ENCODE peak calls at places on chromosomes 16 and 17, in seven cellular contexts. D is left ventricle myocardium inferior; Z is CD8-positive, alpha-beta T cell; O is adrenal gland; G is OCI-LY7; X is WERI-Rb-1; B is A673. V is an unnamed sample.

GRCh38 chr16:49856741-49857330 is 924 bp upstream of the ZNF423 start:
- DNase-seq in Z (no peak), D (peak; percentile 81), G (peak; percentile 20), O (peak; percentile 79), B (peak; percentile 93), X (peak; percentile 85), V (peak; percentile 90)

GRCh38 chr17:65057520-65058075 is 1.1 kb upstream of the GNA13 start:
- DNase-seq in Z (no peak), O (peak; percentile 52), D (peak; percentile 38), G (no peak), B (no peak), X (no peak), V (no peak)

GRCh38 chr17:75785016-75785769 is 587 bp downstream of the UNK start:
- DNase-seq in B (peak; percentile 93), Z (peak; percentile 82), X (peak; percentile 96), D (peak; percentile 90), G (peak; percentile 96), O (peak; percentile 92), V (peak; percentile 89)

GRCh38 chr16:1459967-1460366 is 14.9 kb downstream of the CLCN7 start:
- DNase-seq in O (no peak), X (no peak), G (no peak), D (no peak), B (no peak), Z (no peak), V (no peak)

GRCh38 chr17:73324711-73325526 is 13.1 kb upstream of the CDC42EP4 start:
- DNase-seq in Z (no peak), G (no peak), X (no peak), B (no peak), D (no peak), O (no peak), V (no peak)

GRCh38 chr17:37797206-37797605 is 52.3 kb upstream of the HNF1B start:
- DNase-seq in G (no peak), Z (no peak), X (no peak), O (no peak), D (no peak), B (no peak), V (no peak)

GRCh38 chr16:67163903-67164558 is 514 bp upstream of the HSF4 start:
- DNase-seq in X (no peak), D (no peak), G (no peak), B (no peak), O (peak; percentile 51), Z (no peak), V (peak; percentile 39)

GRCh38 chr17:79452706-79453105 is 158.1 kb downstream of the RBFOX3 start:
- DNase-seq in O (no peak), Z (no peak), X (no peak), D (no peak), B (no peak), G (no peak), V (no peak)

GRCh38 chr17:40121886-40122465 is at the start of gene MSL1:
- DNase-seq in G (peak; percentile 80), X (peak; percentile 94), D (peak; percentile 93), Z (peak; percentile 69), O (peak; percentile 90), B (peak; percentile 71), V (peak; percentile 89)

GRCh38 chr16:27311897-27312303 is 1.9 kb upstream of the IL4R start:
- DNase-seq in O (no peak), B (no peak), G (no peak), X (no peak), Z (no peak), D (no peak), V (no peak)

GRCh38 chr17:42522263-42522790 is 13.7 kb upstream of the NAGLU start:
- DNase-seq in G (no peak), X (no peak), B (no peak), O (peak; percentile 49), D (peak; percentile 16), Z (no peak), V (no peak)

GRCh38 chr16:62870554-62870953 is 834.3 kb upstream of the CDH8 start:
- DNase-seq in O (no peak), D (no peak), Z (no peak), X (no peak), B (no peak), G (no peak), V (no peak)

GRCh38 chr17:45143767-45144198 is 4.5 kb upstream of the HEXIM1 start:
- DNase-seq in X (no peak), Z (no peak), B (peak; percentile 68), O (peak; percentile 91), D (peak; percentile 92), G (no peak), V (no peak)

GRCh38 chr17:50198026-50198669 is 3.3 kb downstream of the COL1A1 start:
- DNase-seq in B (peak; percentile 82), D (no peak), Z (peak; percentile 31), G (peak; percentile 60), X (peak; percentile 80), O (peak; percentile 69), V (peak; percentile 77)

GRCh38 chr17:7922499-7923289 is 6.6 kb upstream of the RNF227 start:
- DNase-seq in O (peak; percentile 87), B (peak; percentile 35), Z (peak; percentile 65), G (no peak), X (no peak), D (peak; percentile 90), V (peak; percentile 69)

GRCh38 chr17:46818319-46818928 is at the start of gene WNT3:
- DNase-seq in X (no peak), Z (no peak), B (peak; percentile 26), G (peak; percentile 63), D (no peak), O (no peak), V (peak; percentile 72)

GRCh38 chr17:42365136-42365535 is 23.1 kb downstream of the STAT3 start:
- DNase-seq in B (no peak), G (no peak), X (no peak), D (no peak), O (peak; percentile 75), Z (no peak), V (no peak)

GRCh38 chr16:77660311-77660710 is 62.0 kb upstream of the NUDT7 start:
- DNase-seq in B (peak; percentile 55), X (peak; percentile 14), O (no peak), G (no peak), D (no peak), Z (no peak), V (no peak)

GRCh38 chr16:49528035-49528434 is 154.4 kb downstream of the C16orf78 start:
- DNase-seq in G (no peak), B (peak; percentile 35), O (no peak), Z (no peak), D (no peak), X (no peak), V (peak; percentile 84)

GRCh38 chr16:67459858-67460144 is 21.2 kb downstream of the ATP6V0D1 start:
- DNase-seq in G (no peak), X (no peak), B (no peak), O (no peak), D (peak; percentile 51), Z (no peak), V (no peak)

GRCh38 chr16:85945424-85945751 is 46.4 kb downstream of the IRF8 start:
- DNase-seq in X (no peak), B (no peak), Z (no peak), O (no peak), D (no peak), G (no peak), V (no peak)

GRCh38 chr16:85946680-85947510 is 47.9 kb downstream of the IRF8 start:
- DNase-seq in G (no peak), B (no peak), D (no peak), X (no peak), Z (no peak), O (no peak), V (no peak)

GRCh38 chr16:85941863-85942644 is 43.1 kb downstream of the IRF8 start:
- DNase-seq in B (no peak), G (no peak), D (no peak), X (no peak), O (no peak), Z (no peak), V (no peak)

GRCh38 chr16:85943702-85944101 is 44.7 kb downstream of the IRF8 start:
- DNase-seq in B (no peak), D (no peak), Z (no peak), G (no peak), O (no peak), X (no peak), V (no peak)

DNA sequence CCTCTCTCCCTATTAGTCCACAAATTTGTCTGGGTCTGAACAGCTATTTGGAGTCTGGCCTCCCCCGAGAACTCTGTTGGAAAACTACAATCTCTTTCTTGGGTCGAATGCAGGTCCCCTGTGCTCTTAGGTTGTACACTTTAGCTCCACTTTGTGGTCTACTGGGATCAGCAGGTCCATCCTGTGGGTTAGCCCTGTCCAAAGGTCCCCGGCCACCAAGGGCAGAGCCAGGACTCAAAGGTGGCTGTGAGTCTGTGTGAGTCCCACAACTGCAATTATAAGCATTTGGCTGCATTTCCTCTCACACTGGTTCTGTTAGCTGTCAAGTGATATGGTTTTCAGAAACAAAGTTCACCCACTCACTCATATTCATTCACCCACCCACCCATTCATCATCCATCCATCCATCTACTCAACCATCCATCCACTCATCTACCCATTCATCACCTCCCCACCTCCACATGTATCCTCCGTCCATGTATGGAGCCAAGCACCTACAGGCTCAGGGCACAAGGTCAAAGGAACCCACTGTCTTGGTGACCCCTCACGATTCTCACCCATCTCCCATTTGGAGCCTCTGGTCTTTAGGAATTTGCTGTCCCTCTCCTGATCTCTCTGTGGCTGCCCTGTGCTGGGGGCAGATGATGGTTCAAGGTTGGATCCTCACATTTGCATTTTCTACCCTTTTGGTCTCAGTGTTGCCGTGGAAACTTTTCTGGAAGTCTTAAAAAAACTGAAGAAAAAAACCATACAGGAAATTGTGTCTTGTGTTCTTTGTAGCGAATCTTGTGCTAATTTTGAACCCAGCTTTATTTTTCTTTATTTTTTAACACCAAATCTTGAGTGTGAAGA is 45.8 kb downstream of the IRF8 start:
- DNase-seq in G (peak; percentile 37), X (no peak), O (no peak), B (no peak), Z (no peak), D (no peak), V (no peak)
- H3K4me3 ChIP-seq in G (peak overlapping the region; percentile 28), X (no peak overlapping the region), O (no peak overlapping the region), B (no peak overlapping the region), Z (no peak overlapping the region), D (no peak overlapping the region), V (no peak overlapping the region)

GRCh38 chr16:20178297-20178696 is 104.6 kb upstream of the GPR139 start:
- DNase-seq in X (no peak), Z (no peak), D (no peak), G (no peak), O (no peak), B (no peak), V (no peak)
- H3K36me3 ChIP-seq in X (no peaks in the 10 kb centered on the region), Z (no peaks in the 10 kb centered on the region), D (no peaks in the 10 kb centered on the region), G (no peaks in the 10 kb centered on the region), O (no peaks in the 10 kb centered on the region), B (no peaks in the 10 kb centered on the region), V (no peaks in the 10 kb centered on the region)

DNA sequence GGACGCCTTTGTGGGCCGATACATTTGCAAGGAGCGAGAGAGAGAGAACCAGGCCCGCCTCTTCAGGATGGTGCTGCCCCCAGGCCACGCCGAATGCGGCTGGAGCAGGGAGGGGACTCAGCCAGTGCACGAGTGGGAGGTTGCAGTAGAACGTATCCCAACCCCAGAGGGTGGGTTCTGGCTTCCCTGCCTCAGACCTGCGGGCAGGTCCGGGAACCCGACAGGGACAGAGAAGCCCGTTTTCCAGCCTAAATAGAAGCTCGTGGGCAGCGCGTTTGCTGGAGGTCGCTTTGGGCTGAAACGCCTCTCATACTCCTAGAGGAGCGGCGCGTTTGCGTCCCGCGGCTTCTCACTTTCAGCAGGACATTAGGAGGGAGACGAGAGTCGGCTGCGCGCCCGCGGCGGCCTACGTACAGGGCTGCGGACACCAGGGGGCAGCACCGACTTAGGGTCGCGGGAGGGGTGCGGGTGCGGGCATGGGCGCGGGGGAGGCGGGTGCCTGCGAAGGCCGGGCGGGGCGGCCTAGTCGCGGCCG is 11.0 kb downstream of the TBX2 start:
- DNase-seq in O (peak; percentile 74), X (peak; percentile 96), Z (peak; percentile 58), B (peak; percentile 86), G (peak; percentile 76), D (peak; percentile 80), V (peak; percentile 68)
- H3K4me3 ChIP-seq in O (peak overlapping the region; percentile 76), X (peak overlapping the region; percentile 91), Z (peak overlapping the region; percentile 78), B (peak overlapping the region; percentile 59), G (peak overlapping the region; percentile 62), D (peak overlapping the region; percentile 77), V (no peak overlapping the region)

GRCh38 chr17:33090806-33091205 is 99.2 kb downstream of the SPACA3 start:
- DNase-seq in G (no peak), X (no peak), D (no peak), B (no peak), Z (no peak), O (no peak), V (no peak)
- H3K36me3 ChIP-seq in G (no peaks in the 10 kb centered on the region), X (no peaks in the 10 kb centered on the region), D (no peaks in the 10 kb centered on the region), B (no peaks in the 10 kb centered on the region), Z (no peaks in the 10 kb centered on the region), O (no peaks in the 10 kb centered on the region), V (no peaks in the 10 kb centered on the region)

V was measured in BE2C.